ENCODE peak calls at places on chromosome 2, in eight cellular contexts. U, P, H, A, V, O, Y and Q are unnamed samples.

GRCh38 chr2:216119144-216119543 is 10.0 kb downstream of the XRCC5 start:
- DNase-seq in U (no peak), P (no peak), H (no peak), A (no peak), V (no peak), O (no peak), Y (no peak), Q (no peak)

GRCh38 chr2:8543065-8543411 is 138.8 kb upstream of the ID2 start:
- DNase-seq in U (no peak), P (no peak), H (no peak), A (peak), V (no peak), O (no peak), Y (no peak), Q (no peak)

GRCh38 chr2:5148392-5149085 is 543.6 kb upstream of the SOX11 start:
- DNase-seq in U (no peak), P (no peak), H (no peak), A (no peak), V (no peak), O (no peak), Y (no peak), Q (no peak)

GRCh38 chr2:41928593-41928992 is 119.2 kb upstream of the PKDCC start:
- DNase-seq in U (no peak), P (no peak), H (no peak), A (no peak), V (no peak), O (peak), Y (peak), Q (no peak)

GRCh38 chr2:220034356-220035121 is 407.1 kb downstream of the SLC4A3 start:
- DNase-seq in U (no peak), P (no peak), H (no peak), A (no peak), V (no peak), O (peak), Y (peak), Q (no peak)

GRCh38 chr2:135337066-135337465 is 194.0 kb downstream of the ZRANB3 start:
- DNase-seq in U (no peak), P (no peak), H (no peak), A (no peak), V (no peak), O (no peak), Y (no peak), Q (no peak)

GRCh38 chr2:65185012-65185411 is 42.6 kb upstream of the ACTR2 start:
- DNase-seq in U (no peak), P (no peak), H (no peak), A (no peak), V (no peak), O (no peak), Y (no peak), Q (no peak)

GRCh38 chr2:6072757-6073156 is 380.6 kb downstream of the SOX11 start:
- DNase-seq in U (no peak), P (no peak), H (no peak), A (no peak), V (no peak), O (no peak), Y (no peak), Q (no peak)

GRCh38 chr2:71784734-71785549 is 331.6 kb downstream of the DYSF start:
- DNase-seq in U (no peak), P (peak), H (no peak), A (no peak), V (no peak), O (peak), Y (peak), Q (no peak)

GRCh38 chr2:204321910-204322765 is 223.1 kb upstream of the PARD3B start:
- DNase-seq in U (no peak), P (peak), H (no peak), A (no peak), V (no peak), O (no peak), Y (peak), Q (no peak)

GRCh38 chr2:111121873-111122630 is 1.3 kb downstream of the BCL2L11 start:
- DNase-seq in U (peak), P (peak), H (peak), A (peak), V (peak), O (peak), Y (peak), Q (peak)

GRCh38 chr2:42639340-42640077 is 71.1 kb downstream of the MTA3 start:
- DNase-seq in U (no peak), P (no peak), H (peak), A (no peak), V (no peak), O (no peak), Y (no peak), Q (no peak)

GRCh38 chr2:224360801-224361251 is 41.1 kb downstream of the FAM124B start:
- DNase-seq in U (no peak), P (no peak), H (no peak), A (no peak), V (no peak), O (no peak), Y (no peak), Q (peak)

GRCh38 chr2:229888031-229888430 is 33.8 kb downstream of the TRIP12 start:
- DNase-seq in U (no peak), P (no peak), H (no peak), A (no peak), V (no peak), O (no peak), Y (no peak), Q (no peak)

GRCh38 chr2:168152902-168153301 is 94.5 kb downstream of the STK39 start:
- DNase-seq in U (no peak), P (no peak), H (no peak), A (no peak), V (no peak), O (no peak), Y (no peak), Q (no peak)

GRCh38 chr2:40127890-40128548 is 323.9 kb downstream of the SLC8A1 start:
- DNase-seq in U (no peak), P (no peak), H (no peak), A (no peak), V (no peak), O (peak), Y (peak), Q (peak)

GRCh38 chr2:4673025-4673489 is 969.7 kb downstream of the DCDC2C start:
- DNase-seq in U (no peak), P (no peak), H (peak), A (no peak), V (no peak), O (no peak), Y (peak), Q (no peak)

GRCh38 chr2:67702937-67703336 is 305.8 kb downstream of the ETAA1 start:
- DNase-seq in U (no peak), P (no peak), H (no peak), A (no peak), V (no peak), O (no peak), Y (no peak), Q (no peak)

GRCh38 chr2:234983011-234983726 is 31.4 kb downstream of the SH3BP4 start:
- DNase-seq in U (no peak), P (no peak), H (no peak), A (no peak), V (no peak), O (no peak), Y (no peak), Q (no peak)

GRCh38 chr2:43106767-43107527 is 119.5 kb downstream of the ZFP36L2 start:
- DNase-seq in U (peak), P (no peak), H (no peak), A (no peak), V (no peak), O (no peak), Y (no peak), Q (no peak)

GRCh38 chr2:239858179-239858578 is 167.0 kb downstream of the NDUFA10 start:
- DNase-seq in U (peak), P (no peak), H (no peak), A (no peak), V (no peak), O (no peak), Y (no peak), Q (no peak)

GRCh38 chr2:62208758-62209114 is 12.8 kb downstream of the B3GNT2 start:
- DNase-seq in U (no peak), P (no peak), H (no peak), A (no peak), V (no peak), O (no peak), Y (no peak), Q (no peak)

GRCh38 chr2:233061591-233062446 is 1.7 kb downstream of the INPP5D start:
- DNase-seq in U (no peak), P (no peak), H (no peak), A (no peak), V (no peak), O (no peak), Y (no peak), Q (no peak)